ENCODE peak calls at places on chromosomes 7 and 10, in five cellular contexts. O is thoracic aorta, N is pancreas, M is HCT116, P is cardiac fibroblast. V is an unnamed sample.

GRCh38 chr7:43872401-43873165 is 3.3 kb upstream of the MRPS24 start:
- DNase-seq in P (peak; percentile 90), M (no peak), O (peak; percentile 59), N (no peak), V (no peak)

GRCh38 chr10:104317195-104318095 is 20.8 kb downstream of the ITPRIP start:
- DNase-seq in P (peak; percentile 84), N (no peak), O (no peak), M (no peak), V (peak; percentile 71)

GRCh38 chr10:102801496-102801895 is 35.7 kb downstream of the CYP17A1 start:
- DNase-seq in O (no peak), N (no peak), P (peak; percentile 52), M (no peak), V (no peak)

GRCh38 chr7:69708857-69709256 is 110.6 kb downstream of the AUTS2 start:
- DNase-seq in O (no peak), P (peak; percentile 0), M (no peak), N (no peak), V (peak; percentile 95)

GRCh38 chr7:2886391-2886790 is 42.3 kb upstream of the GNA12 start:
- DNase-seq in P (no peak), O (no peak), M (no peak), N (no peak), V (no peak)

GRCh38 chr7:129188372-129188891 is at the start of gene SMO:
- DNase-seq in M (no peak), O (no peak), P (no peak), N (peak; percentile 63), V (peak; percentile 11)

GRCh38 chr10:4082851-4083250 is 297.8 kb upstream of the KLF6 start:
- DNase-seq in P (no peak), N (no peak), O (no peak), M (no peak), V (peak; percentile 30)

GRCh38 chr7:47551550-47552121 is 30.3 kb downstream of the TNS3 start:
- DNase-seq in M (no peak), P (no peak), O (no peak), N (no peak), V (no peak)

GRCh38 chr7:2757904-2758672 is 70.1 kb downstream of the AMZ1 start:
- DNase-seq in P (peak; percentile 99), M (peak; percentile 88), O (no peak), N (peak; percentile 50), V (peak; percentile 89)

GRCh38 chr10:24603333-24603732 is 120.4 kb downstream of the ARHGAP21 start:
- DNase-seq in P (peak; percentile 75), O (no peak), M (no peak), N (no peak), V (peak; percentile 7)

GRCh38 chr7:37782166-37782565 is 66.2 kb upstream of the NME8 start:
- DNase-seq in P (no peak), M (no peak), N (no peak), O (no peak), V (no peak)

GRCh38 chr10:14032406-14032998 is 298.2 kb downstream of the FRMD4A start:
- DNase-seq in P (peak; percentile 14), M (peak; percentile 2), N (no peak), O (no peak), V (no peak)

GRCh38 chr10:71616817-71617654 is 102.5 kb downstream of the C10orf105 start:
- DNase-seq in M (no peak), O (no peak), N (no peak), P (no peak), V (no peak)

GRCh38 chr7:1968397-1969111 is 264.2 kb downstream of the MAD1L1 start:
- DNase-seq in P (no peak), N (no peak), O (no peak), M (no peak), V (no peak)

GRCh38 chr7:42186181-42186580 is 50.8 kb downstream of the GLI3 start:
- DNase-seq in P (no peak), N (no peak), M (no peak), O (no peak), V (no peak)

GRCh38 chr10:112304460-112304859 is 21.3 kb downstream of the TECTB start:
- DNase-seq in M (no peak), O (no peak), N (no peak), P (peak; percentile 64), V (no peak)

GRCh38 chr7:155343661-155344121 is 46.0 kb downstream of the INSIG1 start:
- DNase-seq in O (no peak), P (no peak), M (no peak), N (no peak), V (no peak)

GRCh38 chr10:78433063-78433717 is 399.5 kb downstream of the RPS24 start:
- DNase-seq in M (no peak), N (no peak), P (no peak), O (no peak), V (no peak)

GRCh38 chr7:100358027-100358856 is at the start of gene PILRB:
- DNase-seq in P (no peak), N (no peak), O (no peak), M (no peak), V (no peak)

GRCh38 chr10:131726967-131727366 is 173.8 kb upstream of the PPP2R2D start:
- DNase-seq in N (no peak), O (no peak), P (no peak), M (no peak), V (no peak)

GRCh38 chr10:75596930-75597629 is 165.7 kb downstream of the LRMDA start:
- DNase-seq in O (no peak), M (no peak), P (no peak), N (no peak), V (no peak)

GRCh38 chr10:75592888-75593643 is 161.6 kb downstream of the LRMDA start:
- DNase-seq in N (no peak), M (no peak), P (no peak), O (no peak), V (no peak)

GRCh38 chr10:75592014-75592842 is 160.8 kb downstream of the LRMDA start:
- DNase-seq in M (no peak), O (no peak), N (no peak), P (no peak), V (no peak)

GRCh38 chr10:75589895-75590654 is 158.7 kb downstream of the LRMDA start:
- DNase-seq in P (no peak), O (no peak), N (no peak), M (no peak), V (no peak)

GRCh38 chr10:75593690-75594556 is 162.5 kb downstream of the LRMDA start:
- DNase-seq in M (no peak), O (no peak), N (no peak), P (no peak), V (no peak)
- TF ChIP-seq CTCF in M (peak; percentile 58), O (no peak), N (no peak), P (peak; percentile 12), V (peak; percentile 36)

GRCh38 chr10:45420453-45421192 is 46.6 kb downstream of the ALOX5 start:
- DNase-seq in M (no peak), P (peak; percentile 83), O (no peak), N (peak; percentile 93), V (peak; percentile 75)

GRCh38 chr10:45421231-45422097 is 47.4 kb downstream of the ALOX5 start:
- DNase-seq in P (no peak), M (no peak), N (no peak), O (no peak), V (no peak)

GRCh38 chr10:45418417-45418858 is 44.4 kb downstream of the ALOX5 start:
- DNase-seq in M (no peak), N (no peak), O (no peak), P (peak; percentile 46), V (no peak)

GRCh38 chr10:45418859-45419672 is 45.0 kb downstream of the ALOX5 start:
- DNase-seq in O (no peak), M (no peak), N (peak; percentile 71), P (peak; percentile 48), V (no peak)

DNA sequence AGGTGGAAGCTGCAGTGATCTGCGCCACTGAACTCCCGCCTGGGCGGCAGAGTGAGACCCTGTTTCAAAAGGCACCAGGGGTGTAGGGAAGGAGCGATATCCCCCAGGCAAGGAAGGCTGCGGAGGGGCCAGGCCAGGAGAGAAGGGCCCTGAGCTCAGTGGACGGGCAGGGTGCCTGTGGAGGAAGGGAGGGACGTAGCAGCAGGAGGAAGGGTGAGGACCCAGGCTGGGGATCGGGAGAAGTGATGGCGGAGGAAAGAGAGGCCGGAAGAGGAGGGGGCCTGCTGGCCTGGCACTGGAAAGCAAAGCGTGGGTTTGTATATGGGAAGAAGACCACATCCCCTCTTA is 45.6 kb downstream of the ALOX5 start:
- DNase-seq in O (no peak), P (no peak), M (no peak), N (no peak), V (no peak)
- H3K4me3 ChIP-seq in O (peak overlapping the region; percentile 75), P (peak overlapping the region; percentile 51), M (no peak overlapping the region), N (peak overlapping the region; percentile 33), V (peak overlapping the region; percentile 54)

GRCh38 chr7:140640060-140640611 is 477 bp downstream of the DENND2A start:
- DNase-seq in N (no peak), P (no peak), M (no peak), O (no peak), V (no peak)
- TF ChIP-seq CTCF in N (no peak), P (no peak), M (no peak), O (no peak), V (no peak)

DNA sequence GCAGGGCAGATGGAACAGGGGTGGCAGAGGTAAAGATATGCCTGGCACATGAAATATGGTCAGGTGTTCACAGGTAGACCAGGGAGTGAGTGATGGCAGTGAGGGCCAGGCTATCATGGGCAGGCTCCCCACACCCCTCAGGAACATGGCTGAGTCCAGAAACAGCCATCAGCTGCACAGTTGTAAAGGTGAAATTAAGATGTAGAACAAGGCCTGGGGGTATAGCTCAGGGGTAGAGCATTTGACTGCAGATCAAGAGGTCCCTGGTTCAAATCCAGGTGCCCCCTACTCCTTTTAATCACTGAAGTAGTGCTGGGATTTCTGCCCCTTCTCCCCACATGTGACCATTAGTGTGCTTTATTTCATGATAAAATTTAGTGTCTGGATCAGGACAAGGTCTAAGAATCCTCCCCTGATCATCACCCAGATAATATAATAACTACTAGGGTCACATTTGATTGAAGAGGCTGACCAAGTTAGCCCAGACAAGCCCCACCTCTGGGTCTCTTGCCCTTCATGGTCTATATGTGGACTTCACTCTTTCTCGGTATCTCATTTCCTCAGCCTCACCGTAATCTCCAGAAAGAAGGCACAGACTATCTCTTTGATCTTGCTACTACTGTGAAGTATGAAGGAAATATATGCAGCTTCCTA is 69.0 kb downstream of the ZNF783 start:
- DNase-seq in O (no peak), N (no peak), M (peak; percentile 10), P (peak; percentile 32), V (no peak)
- H3K4me3 ChIP-seq in O (no peak overlapping the region), N (no peak overlapping the region), M (no peak overlapping the region), P (no peak overlapping the region), V (no peak overlapping the region)

DNA sequence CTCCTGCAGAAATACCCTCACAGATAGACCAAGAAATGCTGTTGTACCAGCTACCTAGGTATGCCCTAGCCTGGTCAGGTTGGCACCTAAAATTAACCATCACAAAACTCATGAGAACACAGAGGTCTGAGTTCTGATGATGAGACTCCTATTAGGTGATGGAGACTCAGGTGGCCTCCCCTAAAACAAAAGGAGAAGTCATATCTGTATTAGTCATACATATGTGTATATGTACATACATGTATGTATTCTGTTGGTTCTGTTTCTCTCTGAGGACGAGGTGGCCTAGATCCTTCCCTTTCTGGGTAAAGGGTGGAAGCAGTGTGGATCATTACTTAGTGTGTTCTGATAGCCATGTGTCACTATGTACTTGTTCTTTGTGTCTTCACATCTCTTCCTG is 207.2 kb upstream of the PRSS1 start:
- DNase-seq in P (no peak), O (no peak), M (no peak), N (no peak), V (no peak)
- TF ChIP-seq CTCF in P (no peak), O (no peak), M (no peak), N (no peak), V (no peak)

V was measured in retinal pigment epithelial cell.